ENCODE peak calls at places on chromosome 19, in four cellular contexts. W, E, G and Y are unnamed samples.

GRCh38 chr19:57672466-57672865 is 3.7 kb downstream of the ZSCAN4 start:
- DNase-seq in W (no peak), G (no peak), E (no peak), Y (no peak)

GRCh38 chr19:1010586-1011510 is 10.1 kb downstream of the TMEM259 start:
- DNase-seq in W (no peak), E (no peak), G (no peak), Y (no peak)

GRCh38 chr19:24053601-24054000 is 33.4 kb upstream of the ZNF254 start:
- DNase-seq in G (peak), E (no peak), W (no peak), Y (no peak)

GRCh38 chr19:30167206-30167903 is 204.8 kb upstream of the ZNF536 start:
- DNase-seq in E (no peak), G (no peak), W (no peak), Y (no peak)

GRCh38 chr19:44813331-44814131 is 4.6 kb downstream of the BCAM start:
- DNase-seq in W (no peak), G (no peak), E (no peak), Y (no peak)

GRCh38 chr19:54390942-54391577 is 24.2 kb upstream of the TTYH1 start:
- DNase-seq in W (no peak), G (peak), E (peak), Y (no peak)

GRCh38 chr19:14530005-14530348 is 583 bp downstream of the TECR start:
- DNase-seq in W (no peak), G (no peak), E (peak), Y (no peak)

GRCh38 chr19:3942790-3943409 is 10.0 kb downstream of the NMRK2 start:
- DNase-seq in W (peak), E (no peak), G (peak), Y (peak)

GRCh38 chr19:18423258-18424020 is 4.2 kb downstream of the SSBP4 start:
- DNase-seq in W (no peak), G (no peak), E (no peak), Y (no peak)

GRCh38 chr19:49710372-49710951 is 19.5 kb downstream of the CPT1C start:
- DNase-seq in W (no peak), G (peak), E (peak), Y (no peak)

GRCh38 chr19:35717665-35718344 is at the start of gene KMT2B:
- DNase-seq in G (no peak), E (peak), W (no peak), Y (no peak)

GRCh38 chr19:5369962-5370367 is 29.4 kb upstream of the PTPRS start:
- DNase-seq in E (peak), G (peak), W (peak), Y (peak)

GRCh38 chr19:5947435-5947834 is 30.5 kb downstream of the RANBP3 start:
- DNase-seq in W (peak), E (no peak), G (no peak), Y (peak)

GRCh38 chr19:11963566-11964355 is 1.1 kb upstream of the ZNF763 start:
- DNase-seq in G (no peak), E (peak), W (peak), Y (peak)

GRCh38 chr19:8004723-8005513 is 523 bp downstream of the ELAVL1 start:
- DNase-seq in W (no peak), E (peak), G (no peak), Y (no peak)

GRCh38 chr19:3658004-3658822 is 31.6 kb upstream of the CACTIN start:
- DNase-seq in E (no peak), G (no peak), W (peak), Y (no peak)

GRCh38 chr19:4083677-4084546 is 17.2 kb upstream of the ZBTB7A start:
- DNase-seq in G (no peak), W (no peak), E (no peak), Y (no peak)

GRCh38 chr19:2461751-2462634 is 5.2 kb upstream of the LMNB2 start:
- DNase-seq in W (peak), E (peak), G (peak), Y (peak)

GRCh38 chr19:46030861-46031550 is 8.2 kb upstream of the PGLYRP1 start:
- DNase-seq in E (no peak), W (no peak), G (no peak), Y (no peak)